ENCODE peak calls at places on chromosomes 13 and 19, in four cellular contexts. E is ovary, S is GM12892, R is uterus. P is an unnamed sample.

GRCh38 chr13:33931397-33931987 is 113.5 kb downstream of the RFC3 start:
- DNase-seq in S (no peak), E (no peak), R (no peak), P (peak)

GRCh38 chr13:22049384-22049783 is 378.5 kb downstream of the FGF9 start:
- DNase-seq in R (no peak), S (no peak), E (no peak), P (no peak)

GRCh38 chr13:30111810-30112209 is 195.5 kb downstream of the KATNAL1 start:
- DNase-seq in R (no peak), S (no peak), E (no peak), P (no peak)

GRCh38 chr13:99996177-99996705 is 14.7 kb downstream of the ZIC2 start:
- DNase-seq in S (no peak), R (no peak), E (no peak), P (no peak)

GRCh38 chr13:52195052-52195837 is 35.8 kb upstream of the NEK3 start:
- DNase-seq in E (peak), R (peak), S (peak), P (no peak)

GRCh38 chr19:53785196-53785889 is 38.8 kb downstream of the NLRP12 start:
- DNase-seq in S (no peak), R (no peak), E (no peak), P (no peak)

GRCh38 chr13:59877933-59878332 is 285.8 kb downstream of the DIAPH3 start:
- DNase-seq in S (no peak), R (no peak), E (no peak), P (no peak)

GRCh38 chr13:94236876-94237275 is 242.6 kb downstream of the DCT start:
- DNase-seq in R (no peak), E (no peak), S (no peak), P (no peak)

GRCh38 chr19:5126498-5127223 is 157.7 kb downstream of the KDM4B start:
- DNase-seq in R (no peak), E (no peak), S (peak), P (no peak)

GRCh38 chr13:23867027-23867491 is 22.1 kb downstream of the MIPEP start:
- DNase-seq in E (no peak), R (no peak), S (no peak), P (no peak)

GRCh38 chr13:109569938-109570711 is 216.3 kb downstream of the IRS2 start:
- DNase-seq in E (no peak), S (peak), R (no peak), P (peak)

GRCh38 chr13:76285463-76285862 is 600.7 kb downstream of the KCTD12 start:
- DNase-seq in E (no peak), S (no peak), R (no peak), P (no peak)

GRCh38 chr19:55473201-55473600 is 3.2 kb upstream of the ZNF628 start:
- DNase-seq in R (no peak), S (no peak), E (no peak), P (no peak)

GRCh38 chr19:48878219-48879024 is 6.2 kb downstream of the PPP1R15A start:
- DNase-seq in S (no peak), R (no peak), E (peak), P (no peak)

GRCh38 chr19:56880592-56881190 is 40.2 kb upstream of the PEG3 start:
- DNase-seq in E (no peak), S (no peak), R (no peak), P (no peak)

GRCh38 chr19:30360378-30361106 is 11.6 kb upstream of the ZNF536 start:
- DNase-seq in R (no peak), E (no peak), S (no peak), P (no peak)

GRCh38 chr19:6091771-6092291 is 18.5 kb downstream of the RFX2 start:
- DNase-seq in R (no peak), S (no peak), E (no peak), P (no peak)

GRCh38 chr19:55657004-55657747 is 2.3 kb downstream of the U2AF2 start:
- DNase-seq in S (no peak), E (no peak), R (no peak), P (no peak)

GRCh38 chr19:43895727-43896126 is 39.4 kb downstream of the ZNF45 start:
- DNase-seq in S (no peak), R (no peak), E (no peak), P (no peak)

GRCh38 chr19:38012944-38013343 is 105.9 kb downstream of the SIPA1L3 start:
- DNase-seq in S (no peak), E (no peak), R (no peak), P (no peak)

GRCh38 chr13:31904941-31905824 is 126.4 kb upstream of the FRY start:
- DNase-seq in S (no peak), R (no peak), E (no peak), P (no peak)

GRCh38 chr19:58572818-58573657 is at the start of gene MZF1:
- DNase-seq in R (peak), S (peak), E (peak), P (peak)
- TF ChIP-seq POLR2A in R (peak), S (peak), E (peak), P (peak)

GRCh38 chr13:44989941-44990340 is 603 bp downstream of the GPALPP1 start:
- DNase-seq in S (no peak), R (no peak), E (no peak), P (no peak)

DNA sequence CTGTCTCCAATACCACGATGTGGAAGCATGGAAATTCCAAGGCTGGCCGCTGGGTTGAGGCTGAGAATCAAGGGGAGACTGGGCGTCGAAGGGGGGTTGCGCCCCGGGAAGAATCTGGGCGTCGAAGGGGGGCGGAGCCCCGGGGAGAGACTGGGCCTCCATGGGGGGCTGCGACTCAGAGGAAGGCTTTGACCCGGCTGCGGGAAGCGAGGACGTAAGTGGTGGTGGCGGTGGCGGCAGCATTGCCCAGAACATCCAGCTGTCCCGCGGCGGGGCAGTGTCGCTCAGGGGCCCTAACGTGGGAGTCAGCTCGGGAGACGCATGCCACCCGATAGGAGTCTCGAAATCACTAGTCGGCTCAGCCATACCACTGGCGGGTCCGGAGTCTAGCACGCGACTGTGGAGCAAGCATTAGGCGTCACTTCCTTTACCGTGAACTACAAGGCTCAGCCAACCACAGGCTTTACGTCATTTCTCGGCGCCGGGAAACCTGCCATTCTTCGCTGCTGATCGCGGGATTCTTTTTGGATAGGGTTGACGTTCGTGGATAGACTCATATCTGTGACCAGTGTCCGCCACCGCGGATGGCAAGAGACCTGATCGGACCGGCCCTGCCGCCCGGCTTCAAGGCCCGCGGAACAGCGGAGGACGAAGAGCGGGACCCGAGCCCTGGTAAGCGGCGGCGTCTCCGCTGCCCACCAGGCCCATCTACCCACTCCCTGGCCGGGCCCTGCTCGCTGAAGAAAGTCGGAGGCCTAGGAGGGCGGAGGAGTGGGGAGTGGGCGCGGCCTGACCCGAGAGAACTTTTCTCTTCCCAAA is at the start of the genes GPALPP1 and NUFIP1:
- DNase-seq in E (peak), R (peak), S (peak), P (peak)
- TF ChIP-seq POLR2A in E (peak), R (peak), S (peak), P (peak)

DNA sequence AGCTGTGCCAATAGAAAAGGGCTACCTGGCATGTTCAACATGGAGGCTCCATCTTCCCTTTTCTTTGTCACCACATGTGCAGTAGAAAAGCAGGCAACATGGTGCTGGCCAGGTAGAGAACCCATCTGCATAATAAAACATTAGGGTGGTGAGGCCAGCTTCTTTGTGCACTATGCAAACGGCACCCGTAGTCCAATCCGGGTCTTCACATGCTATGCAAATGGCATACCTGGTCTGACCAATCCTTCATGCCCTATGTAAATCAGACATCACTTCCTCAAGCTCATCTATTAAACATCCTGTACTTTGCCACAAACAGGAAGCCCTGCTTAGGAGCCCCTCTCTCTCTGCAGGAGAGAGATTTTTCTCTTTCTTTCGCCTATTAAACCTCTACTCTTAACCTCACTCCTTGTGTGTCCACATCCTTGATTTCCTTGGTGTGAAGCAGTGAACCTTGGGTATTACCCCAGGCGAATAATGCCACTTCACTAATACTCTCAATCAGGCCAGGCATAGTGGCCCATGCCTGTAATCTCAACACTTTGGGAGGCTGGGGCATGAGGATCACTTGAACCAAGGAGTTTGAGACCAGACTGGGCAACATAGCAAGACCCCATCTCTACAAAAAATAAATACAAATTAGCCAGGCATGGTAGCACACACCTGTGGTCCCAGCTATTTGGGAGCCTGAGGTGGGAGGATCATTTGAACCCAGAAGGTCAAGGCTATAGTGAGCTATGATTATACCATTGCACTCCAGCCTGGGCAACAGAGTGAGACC is 111.3 kb upstream of the MRI1 start:
- DNase-seq in E (no peak), S (no peak), R (no peak), P (no peak)
- TF ChIP-seq POLR2A in E (no peak), S (no peak), R (no peak), P (no peak)

DNA sequence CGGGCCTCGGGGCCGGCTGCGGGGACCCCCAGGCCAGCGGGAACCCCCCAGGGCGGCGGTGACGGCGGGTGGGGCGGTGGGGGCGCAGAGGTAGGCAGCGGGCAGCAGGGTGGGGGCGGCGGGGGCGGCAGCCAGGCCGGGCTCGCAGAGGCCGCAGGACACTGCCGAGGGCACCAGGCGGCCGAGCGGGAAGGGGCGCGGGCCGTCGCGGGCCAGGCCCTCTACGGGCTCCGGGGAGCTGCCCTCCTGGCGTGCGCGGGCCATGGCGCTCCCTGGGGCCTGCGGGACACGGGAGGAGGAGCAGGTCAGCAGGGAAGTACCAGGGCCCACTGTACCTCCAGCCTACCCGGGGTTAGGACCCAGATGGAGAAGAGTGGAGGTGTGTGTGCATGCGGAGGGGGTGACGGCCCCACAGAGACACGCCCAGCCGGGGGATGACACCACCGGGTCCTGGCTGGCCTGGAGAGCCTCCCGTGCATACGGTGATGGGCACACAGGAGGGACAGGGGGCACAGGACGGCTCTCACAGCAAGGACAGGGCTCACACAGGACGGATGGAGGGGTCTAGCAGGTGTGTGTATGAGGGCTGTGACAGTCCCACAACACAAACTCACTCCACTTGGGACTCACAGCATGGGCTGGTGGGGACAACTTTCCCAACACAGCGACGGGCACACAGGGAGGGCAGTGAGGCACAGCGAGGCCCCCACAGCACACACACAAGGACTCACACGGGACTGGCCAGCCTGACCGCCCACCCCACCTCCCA is 2.6 kb downstream of the BBC3 start:
- DNase-seq in R (peak), S (no peak), E (peak), P (no peak)
- TF ChIP-seq POLR2A in R (no peak), S (peak), E (no peak), P (peak)

P was measured in GM12878.